ENCODE peak calls at places on chromosomes 7 and 10, in four cellular contexts. M is AG04450, Y is cardiac muscle cell, L is sigmoid colon. A is an unnamed sample.

GRCh38 chr10:79346388-79347225 is 662 bp upstream of the PPIF start:
- DNase-seq in M (no peak), Y (no peak), L (peak), A (no peak)

GRCh38 chr10:543131-543530 is 146.3 kb downstream of the DIP2C start:
- DNase-seq in M (no peak), Y (no peak), L (peak), A (no peak)

GRCh38 chr10:12848439-12849173 is 152.9 kb downstream of the CCDC3 start:
- DNase-seq in M (no peak), Y (no peak), L (no peak), A (no peak)

GRCh38 chr7:158028290-158028941 is 559.2 kb downstream of the PTPRN2 start:
- DNase-seq in M (no peak), Y (no peak), L (peak), A (no peak)

GRCh38 chr7:7702826-7703225 is 15.6 kb downstream of the RPA3 start:
- DNase-seq in M (no peak), Y (no peak), L (no peak), A (no peak)

GRCh38 chr7:71784180-71784579 is 628.0 kb downstream of the CALN1 start:
- DNase-seq in M (no peak), Y (no peak), L (no peak), A (no peak)

GRCh38 chr7:1811850-1812692 is 142.0 kb downstream of the ELFN1 start:
- DNase-seq in M (no peak), Y (no peak), L (peak), A (no peak)

GRCh38 chr10:110487411-110488123 is 10.1 kb upstream of the DUSP5 start:
- DNase-seq in M (no peak), Y (no peak), L (no peak), A (no peak)

GRCh38 chr10:67883710-67884312 is 645 bp upstream of the SIRT1 start:
- DNase-seq in M (no peak), Y (no peak), L (no peak), A (no peak)

GRCh38 chr10:103062854-103063642 is 130.0 kb downstream of the NT5C2 start:
- DNase-seq in M (no peak), Y (no peak), L (no peak), A (peak)

GRCh38 chr10:75428434-75429158 is 2.8 kb upstream of the LRMDA start:
- DNase-seq in M (no peak), Y (no peak), L (no peak), A (no peak)

GRCh38 chr10:33215635-33216034 is 118.8 kb downstream of the NRP1 start:
- DNase-seq in M (no peak), Y (peak), L (no peak), A (no peak)

GRCh38 chr7:256981-257646 is 32.9 kb upstream of the FOXL3 start:
- DNase-seq in M (no peak), Y (no peak), L (no peak), A (no peak)

GRCh38 chr7:4878336-4879335 is 4.9 kb downstream of the RADIL start:
- DNase-seq in M (no peak), Y (no peak), L (peak), A (no peak)

GRCh38 chr7:140223515-140224221 is 46.9 kb upstream of the KDM7A start:
- DNase-seq in M (no peak), Y (no peak), L (no peak), A (no peak)

GRCh38 chr10:28679941-28680752 is 2.8 kb downstream of the BAMBI start:
- DNase-seq in M (no peak), Y (peak), L (no peak), A (no peak)

GRCh38 chr7:87151002-87151505 is 1.2 kb upstream of the DMTF1 start:
- DNase-seq in M (no peak), Y (no peak), L (no peak), A (no peak)

GRCh38 chr10:112536663-112537062 is 89.6 kb downstream of the VTI1A start:
- DNase-seq in M (no peak), Y (no peak), L (no peak), A (no peak)

GRCh38 chr7:26857534-26858228 is 6.7 kb downstream of the SKAP2 start:
- DNase-seq in M (peak), Y (no peak), L (peak), A (no peak)

GRCh38 chr7:99219985-99220384 is 12.1 kb upstream of the KPNA7 start:
- DNase-seq in M (no peak), Y (no peak), L (peak), A (no peak)

GRCh38 chr7:105327201-105327600 is 61.5 kb downstream of the SRPK2 start:
- DNase-seq in M (no peak), Y (no peak), L (no peak), A (no peak)

GRCh38 chr10:13708256-13708990 is 121.7 kb downstream of the PRPF18 start:
- DNase-seq in M (no peak), Y (no peak), L (no peak), A (no peak)

GRCh38 chr7:44894881-44895600 is 9.7 kb upstream of the PURB start:
- DNase-seq in M (no peak), Y (no peak), L (no peak), A (no peak)

GRCh38 chr7:67033251-67033650 is 36.6 kb downstream of the TYW1 start:
- DNase-seq in M (no peak), Y (no peak), L (peak), A (no peak)

GRCh38 chr10:78868048-78868447 is 200.7 kb upstream of the ZMIZ1 start:
- DNase-seq in M (no peak), Y (no peak), L (no peak), A (no peak)

GRCh38 chr10:48533951-48534720 is 70.7 kb downstream of the ARHGAP22 start:
- DNase-seq in M (no peak), Y (peak), L (no peak), A (no peak)

GRCh38 chr10:69769395-69769989 is 32.2 kb upstream of the COL13A1 start:
- DNase-seq in M (peak), Y (peak), L (no peak), A (peak)

GRCh38 chr10:119462773-119463172 is 79.7 kb downstream of the RGS10 start:
- DNase-seq in M (no peak), Y (no peak), L (no peak), A (no peak)

GRCh38 chr7:128217030-128217805 is 23.9 kb upstream of the LEP start:
- DNase-seq in M (no peak), Y (peak), L (peak), A (no peak)

GRCh38 chr7:128214463-128214862 is 26.6 kb upstream of the LEP start:
- DNase-seq in M (no peak), Y (no peak), L (no peak), A (no peak)

GRCh38 chr7:128215281-128215680 is 25.8 kb upstream of the LEP start:
- DNase-seq in M (peak), Y (peak), L (no peak), A (no peak)

GRCh38 chr7:128217972-128218652 is 23.0 kb upstream of the LEP start:
- DNase-seq in M (no peak), Y (no peak), L (peak), A (no peak)

DNA sequence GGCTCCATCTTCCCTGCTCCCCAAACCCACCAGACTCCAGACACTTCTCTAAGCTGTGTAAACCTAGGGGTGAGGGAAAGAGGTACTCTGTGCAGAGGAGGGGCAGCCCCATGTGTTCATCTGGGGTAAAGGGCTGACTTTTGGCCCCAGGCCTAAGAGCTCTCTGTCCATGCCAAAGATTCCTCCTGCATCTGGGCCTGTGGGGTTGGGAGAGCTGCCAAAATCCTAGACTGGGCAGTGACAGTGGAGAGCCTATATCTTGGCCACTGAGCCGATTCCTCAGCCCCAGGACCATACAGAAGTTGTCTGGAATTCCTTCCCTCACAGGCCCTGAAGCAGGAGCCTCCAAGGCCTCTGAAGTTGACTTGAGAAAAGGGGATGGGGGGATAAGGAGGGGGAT is 25.3 kb upstream of the LEP start:
- DNase-seq in M (no peak), Y (peak), L (peak), A (no peak)
- H3K27ac ChIP-seq in M (no peak), Y (no peak), L (no peak), A (no peak)

DNA sequence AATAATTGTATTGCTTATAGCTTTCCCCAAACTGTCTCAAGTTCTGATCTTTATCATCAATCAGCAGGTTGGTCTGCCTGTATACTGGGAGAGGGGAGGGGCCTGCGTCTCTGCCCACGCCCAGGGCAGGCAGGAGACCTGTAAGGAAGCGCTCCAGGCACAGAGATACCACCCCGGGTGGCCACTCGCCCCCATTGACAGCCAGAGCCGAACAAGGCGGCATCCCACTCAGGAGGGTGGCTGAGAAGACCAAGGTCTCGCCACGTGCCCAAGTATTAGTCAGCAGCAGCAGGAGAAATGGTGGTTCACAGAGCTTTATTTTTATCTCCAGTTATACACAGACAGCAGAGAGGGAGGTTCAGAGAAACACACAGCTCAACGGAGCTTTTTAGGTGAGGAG is 7.2 kb downstream of the STK32C start:
- DNase-seq in M (no peak), Y (no peak), L (peak), A (no peak)
- H3K27ac ChIP-seq in M (no peak), Y (no peak), L (no peak), A (no peak)

GRCh38 chr7:25752169-25752568 is 399.8 kb upstream of the NFE2L3 start:
- DNase-seq in M (no peak), Y (no peak), L (no peak), A (no peak)
- H3K27ac ChIP-seq in M (no peak), Y (peak), L (peak), A (no peak)

GRCh38 chr7:32761451-32762320 is 129.9 kb downstream of the KBTBD2 start:
- DNase-seq in M (no peak), Y (peak), L (peak), A (no peak)
- H3K27ac ChIP-seq in M (no peak), Y (peak), L (no peak), A (no peak)

DNA sequence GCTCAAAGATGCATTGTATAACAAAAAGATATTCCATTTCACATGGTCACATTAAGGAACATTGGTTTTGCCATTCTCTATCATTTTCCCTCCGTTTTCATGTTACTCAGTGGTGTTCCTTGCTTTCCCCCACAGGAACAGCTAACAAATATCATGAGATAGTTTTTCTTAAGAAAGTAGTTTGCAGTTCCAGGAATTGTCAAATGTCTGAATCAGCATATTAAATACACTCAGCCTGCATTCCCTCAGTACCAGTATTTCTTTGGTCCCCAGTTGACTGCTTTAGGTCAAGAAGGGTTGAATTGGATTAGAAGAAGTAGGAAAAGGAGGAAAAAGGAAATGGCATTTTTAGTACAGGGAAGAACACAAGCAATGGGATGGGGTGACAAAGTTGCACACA is 436.6 kb downstream of the TNS3 start:
- DNase-seq in M (no peak), Y (no peak), L (no peak), A (no peak)
- H3K27ac ChIP-seq in M (no peak), Y (no peak), L (no peak), A (no peak)